ENCODE peak calls at places on chromosomes 1 and 21, in ten cellular contexts. D is ovary, U is cardiac muscle cell, V is left ventricle myocardium inferior, Y is sigmoid colon, M is mucosa of descending colon, B is pancreas, Q is GM06990, J is AG10803, I is GM10248. O is an unnamed sample.

GRCh38 chr1:193625255-193625654 is 438.8 kb upstream of the B3GALT2 start:
- DNase-seq in D (no peak), U (no peak), V (no peak), Y (no peak), M (no peak), B (no peak), Q (no peak), J (no peak), I (no peak), O (no peak)

GRCh38 chr1:160129046-160129445 is 13.5 kb downstream of the ATP1A2 start:
- DNase-seq in D (no peak), U (no peak), V (no peak), Y (peak), M (no peak), B (no peak), Q (no peak), J (peak), I (no peak), O (no peak)

GRCh38 chr21:46215436-46216131 is 13.0 kb downstream of the LSS start:
- DNase-seq in D (no peak), U (no peak), V (no peak), Y (peak), M (no peak), B (no peak), Q (no peak), J (no peak), I (no peak), O (no peak)

GRCh38 chr1:21436488-21437340 is 3.2 kb upstream of the NBPF3 start:
- DNase-seq in D (no peak), U (peak), V (no peak), Y (no peak), M (no peak), B (peak), Q (no peak), J (no peak), I (no peak), O (no peak)

GRCh38 chr1:199308349-199308846 is 669.6 kb downstream of the PTPRC start:
- DNase-seq in D (no peak), U (no peak), V (no peak), Y (no peak), M (no peak), B (no peak), Q (peak), J (no peak), I (peak), O (no peak)

GRCh38 chr1:108719654-108720435 is 7.1 kb downstream of the FNDC7 start:
- DNase-seq in D (no peak), U (no peak), V (no peak), Y (no peak), M (no peak), B (no peak), Q (no peak), J (peak), I (no peak), O (no peak)

GRCh38 chr1:58881471-58881994 is 97.7 kb upstream of the JUN start:
- DNase-seq in D (peak), U (no peak), V (no peak), Y (peak), M (peak), B (peak), Q (no peak), J (peak), I (no peak), O (peak)

GRCh38 chr1:211535338-211535737 is 43.4 kb upstream of the RD3 start:
- DNase-seq in D (no peak), U (no peak), V (no peak), Y (no peak), M (no peak), B (no peak), Q (no peak), J (no peak), I (no peak), O (no peak)

GRCh38 chr1:231885209-231885854 is 258.7 kb downstream of the DISC1 start:
- DNase-seq in D (no peak), U (no peak), V (no peak), Y (no peak), M (no peak), B (no peak), Q (no peak), J (peak), I (no peak), O (no peak)

GRCh38 chr1:37561096-37561793 is 4.5 kb downstream of the DNALI1 start:
- DNase-seq in D (no peak), U (no peak), V (no peak), Y (no peak), M (no peak), B (no peak), Q (no peak), J (no peak), I (no peak), O (no peak)

GRCh38 chr21:42149656-42150457 is 69.1 kb upstream of the ABCG1 start:
- DNase-seq in D (no peak), U (no peak), V (no peak), Y (peak), M (peak), B (no peak), Q (no peak), J (no peak), I (no peak), O (no peak)

GRCh38 chr1:39816431-39817090 is 27.9 kb upstream of the BMP8B start:
- DNase-seq in D (peak), U (peak), V (peak), Y (peak), M (peak), B (peak), Q (peak), J (peak), I (peak), O (peak)

GRCh38 chr1:72526926-72527325 is 244.6 kb upstream of the NEGR1 start:
- DNase-seq in D (no peak), U (no peak), V (no peak), Y (no peak), M (no peak), B (no peak), Q (no peak), J (peak), I (no peak), O (no peak)

GRCh38 chr21:46562472-46562871 is 42.4 kb downstream of the S100B start:
- DNase-seq in D (no peak), U (no peak), V (no peak), Y (no peak), M (no peak), B (no peak), Q (no peak), J (no peak), I (no peak), O (no peak)

GRCh38 chr1:245867724-245868123 is 639.4 kb downstream of the SMYD3 start:
- DNase-seq in D (no peak), U (no peak), V (no peak), Y (no peak), M (no peak), B (no peak), Q (no peak), J (no peak), I (no peak), O (no peak)

GRCh38 chr1:170367615-170368014 is 164.4 kb upstream of the GORAB start:
- DNase-seq in D (no peak), U (no peak), V (no peak), Y (no peak), M (peak), B (no peak), Q (no peak), J (no peak), I (no peak), O (no peak)

GRCh38 chr1:17661546-17662157 is 93.5 kb upstream of the ACTL8 start:
- DNase-seq in D (no peak), U (peak), V (peak), Y (peak), M (no peak), B (peak), Q (peak), J (peak), I (peak), O (peak)

GRCh38 chr1:182484531-182485257 is 34.7 kb downstream of the RGSL1 start:
- DNase-seq in D (no peak), U (no peak), V (no peak), Y (no peak), M (no peak), B (no peak), Q (peak), J (no peak), I (peak), O (peak)

GRCh38 chr21:36990508-36991205 is 15.8 kb upstream of the RIPPLY3 start:
- DNase-seq in D (no peak), U (no peak), V (no peak), Y (no peak), M (no peak), B (no peak), Q (no peak), J (no peak), I (no peak), O (no peak)

GRCh38 chr21:36999131-36999898 is 7.2 kb upstream of the RIPPLY3 start:
- DNase-seq in D (no peak), U (no peak), V (no peak), Y (no peak), M (no peak), B (no peak), Q (no peak), J (no peak), I (no peak), O (no peak)

GRCh38 chr21:36992671-36993070 is 13.8 kb upstream of the RIPPLY3 start:
- DNase-seq in D (peak), U (no peak), V (no peak), Y (no peak), M (no peak), B (no peak), Q (no peak), J (no peak), I (no peak), O (no peak)

GRCh38 chr21:36989699-36990507 is 16.6 kb upstream of the RIPPLY3 start:
- DNase-seq in D (peak), U (peak), V (peak), Y (peak), M (peak), B (peak), Q (peak), J (peak), I (peak), O (peak)

DNA sequence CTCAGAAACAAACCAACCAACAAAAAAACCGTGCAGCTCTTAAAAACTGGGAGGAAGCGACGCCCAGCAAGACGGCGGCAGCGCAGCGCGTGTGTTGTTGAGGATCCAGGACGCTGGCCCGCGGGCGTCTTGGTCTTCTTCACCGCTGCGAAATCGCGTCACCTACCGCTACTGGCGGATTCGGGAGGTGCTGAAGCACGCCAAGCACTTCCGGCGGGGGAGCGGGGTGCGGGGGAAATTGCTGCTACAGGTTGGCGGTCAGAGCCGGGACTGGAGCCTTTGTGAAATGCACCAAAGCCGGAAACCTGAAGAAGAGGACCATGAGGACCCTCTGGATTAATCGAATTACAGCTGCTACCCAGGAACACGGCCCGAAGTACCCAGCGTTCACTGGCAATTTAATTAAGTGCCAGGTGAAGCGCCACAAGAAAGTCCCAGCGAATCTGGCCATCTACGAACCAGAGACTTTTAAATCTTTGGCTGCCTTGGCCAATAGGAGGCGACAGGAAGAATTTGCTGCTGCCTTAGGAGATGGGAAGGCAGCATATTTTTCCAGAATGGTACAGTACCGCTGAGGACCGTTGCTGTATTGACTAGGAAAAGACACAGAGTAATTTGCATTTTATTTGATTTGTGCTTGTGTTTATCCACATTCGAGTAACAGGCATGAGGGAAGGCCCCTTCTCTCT is 11.9 kb upstream of the RIPPLY3 start:
- DNase-seq in D (no peak), U (no peak), V (no peak), Y (no peak), M (no peak), B (no peak), Q (no peak), J (no peak), I (no peak), O (peak)
- TF ChIP-seq CTCF in D (no peak), U (peak), V (no peak), Y (no peak), M (no peak), B (no peak), Q (no peak), J (no peak), I (no peak), O (no peak)

GRCh38 chr1:23567996-23568607 is 8.8 kb upstream of the ID3 start:
- DNase-seq in D (peak), U (peak), V (peak), Y (peak), M (peak), B (no peak), Q (no peak), J (no peak), I (no peak), O (no peak)

GRCh38 chr1:23568608-23569383 is 9.5 kb upstream of the ID3 start:
- DNase-seq in D (no peak), U (no peak), V (no peak), Y (peak), M (no peak), B (no peak), Q (no peak), J (no peak), I (no peak), O (no peak)

GRCh38 chr1:23567629-23567995 is 8.3 kb upstream of the ID3 start:
- DNase-seq in D (no peak), U (no peak), V (no peak), Y (peak), M (no peak), B (no peak), Q (no peak), J (no peak), I (no peak), O (no peak)

GRCh38 chr1:23563755-23564374 is 4.6 kb upstream of the ID3 start:
- DNase-seq in D (no peak), U (no peak), V (no peak), Y (no peak), M (no peak), B (no peak), Q (no peak), J (no peak), I (no peak), O (no peak)

DNA sequence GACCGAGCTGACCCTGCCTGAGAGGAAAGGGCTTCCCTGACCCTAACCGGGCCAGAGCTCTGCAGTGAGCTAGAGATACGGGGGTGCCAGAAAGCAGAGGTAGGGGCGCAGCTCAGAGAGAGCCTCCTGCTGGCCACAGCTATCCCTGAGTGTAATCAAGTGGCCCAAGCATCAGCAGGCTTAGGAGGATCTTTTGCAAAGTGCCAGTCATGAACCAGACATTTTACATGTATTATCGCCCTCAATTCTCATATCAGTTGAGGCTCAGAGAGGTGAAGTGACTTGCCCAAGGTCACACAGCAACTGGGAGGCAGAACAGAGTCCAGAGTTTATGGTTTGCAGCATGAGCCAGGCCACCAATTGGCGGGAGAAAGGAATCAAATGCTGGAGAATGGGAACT is 7.0 kb upstream of the ID3 start:
- DNase-seq in D (no peak), U (no peak), V (no peak), Y (no peak), M (no peak), B (no peak), Q (no peak), J (no peak), I (no peak), O (no peak)
- TF ChIP-seq CTCF in D (no peak), U (peak), V (no peak), Y (no peak), M (no peak), B (no peak), Q (peak), J (peak), I (peak), O (no peak)

GRCh38 chr21:43718872-43719747 is at the start of gene PDXK:
- DNase-seq in D (peak), U (peak), V (peak), Y (peak), M (peak), B (peak), Q (peak), J (peak), I (peak), O (peak)
- TF ChIP-seq CTCF in D (no peak), U (peak), V (no peak), Y (no peak), M (no peak), B (no peak), Q (peak), J (no peak), I (peak), O (no peak)

GRCh38 chr1:68013351-68013750 is 37.1 kb downstream of the DIRAS3 start:
- DNase-seq in D (no peak), U (no peak), V (no peak), Y (no peak), M (no peak), B (no peak), Q (no peak), J (no peak), I (no peak), O (no peak)

GRCh38 chr1:68010543-68010942 is 39.9 kb downstream of the DIRAS3 start:
- DNase-seq in D (no peak), U (no peak), V (no peak), Y (no peak), M (no peak), B (no peak), Q (no peak), J (no peak), I (no peak), O (no peak)

GRCh38 chr1:68015369-68015768 is 35.1 kb downstream of the DIRAS3 start:
- DNase-seq in D (no peak), U (peak), V (no peak), Y (no peak), M (no peak), B (no peak), Q (no peak), J (peak), I (no peak), O (no peak)

GRCh38 chr1:68011786-68012375 is 38.5 kb downstream of the DIRAS3 start:
- DNase-seq in D (no peak), U (no peak), V (no peak), Y (no peak), M (no peak), B (no peak), Q (no peak), J (no peak), I (no peak), O (no peak)

GRCh38 chr1:68010094-68010493 is 40.3 kb downstream of the DIRAS3 start:
- DNase-seq in D (no peak), U (peak), V (no peak), Y (no peak), M (no peak), B (no peak), Q (no peak), J (peak), I (no peak), O (no peak)
- TF ChIP-seq CTCF in D (peak), U (peak), V (peak), Y (no peak), M (no peak), B (no peak), Q (no peak), J (peak), I (no peak), O (no peak)

O was measured in activated CD8-positive, alpha-beta T cell treated with anti-CD3 and anti-CD28 coated beads for 36 hours.